ENCODE peak calls at places on chromosome 4, in seven cellular contexts. A is thyroid gland, D is GM10248, P is ascending aorta, E is fibroblast of villous mesenchyme, T is GM13976, O is epithelial cell of esophagus. U is an unnamed sample.
A peak's percentile ranks its signal among the peaks of the same experiment; 100 is the strongest.

GRCh38 chr4:20889901-20890300 is 189.6 kb downstream of the PACRGL start:
- DNase-seq in A (no peak), D (no peak), P (no peak), E (peak; percentile 12), T (no peak), O (no peak), U (no peak)

GRCh38 chr4:27048350-27049100 is 187.9 kb downstream of the STIM2 start:
- DNase-seq in A (no peak), D (peak; percentile 47), P (no peak), E (peak; percentile 32), T (peak; percentile 50), O (peak; percentile 28), U (peak; percentile 32)

GRCh38 chr4:85565761-85566480 is 91.0 kb downstream of the ARHGAP24 start:
- DNase-seq in A (no peak), D (no peak), P (no peak), E (peak; percentile 51), T (no peak), O (no peak), U (no peak)

GRCh38 chr4:40845136-40845910 is 95.6 kb downstream of the NSUN7 start:
- DNase-seq in A (no peak), D (no peak), P (no peak), E (no peak), T (no peak), O (no peak), U (no peak)

GRCh38 chr4:150139297-150139696 is 61.1 kb downstream of the DCLK2 start:
- DNase-seq in A (no peak), D (no peak), P (no peak), E (no peak), T (no peak), O (no peak), U (no peak)

GRCh38 chr4:174358823-174359222 is 75.1 kb downstream of the CEP44 start:
- DNase-seq in A (no peak), D (peak; percentile 48), P (no peak), E (peak; percentile 24), T (peak; percentile 52), O (peak; percentile 87), U (peak; percentile 53)

GRCh38 chr4:177478496-177478895 is 36.3 kb upstream of the AGA start:
- DNase-seq in A (no peak), D (no peak), P (no peak), E (no peak), T (no peak), O (no peak), U (no peak)

GRCh38 chr4:155738548-155738947 is 20.3 kb upstream of the GUCY1B1 start:
- DNase-seq in A (no peak), D (no peak), P (no peak), E (peak; percentile 69), T (no peak), O (no peak), U (no peak)

GRCh38 chr4:10097906-10098769 is 18.5 kb downstream of the WDR1 start:
- DNase-seq in A (no peak), D (no peak), P (no peak), E (no peak), T (no peak), O (no peak), U (no peak)

GRCh38 chr4:40612831-40613230 is 16.8 kb downstream of the RBM47 start:
- DNase-seq in A (no peak), D (no peak), P (no peak), E (no peak), T (no peak), O (no peak), U (no peak)

GRCh38 chr4:73843369-73843768 is 6.9 kb downstream of the CXCL6 start:
- DNase-seq in A (no peak), D (no peak), P (no peak), E (no peak), T (no peak), O (peak; percentile 39), U (no peak)
- TF ChIP-seq CTCF in A (no peak), D (no peak), P (no peak), E (no peak), T (no peak), O (no peak), U (no peak)

DNA sequence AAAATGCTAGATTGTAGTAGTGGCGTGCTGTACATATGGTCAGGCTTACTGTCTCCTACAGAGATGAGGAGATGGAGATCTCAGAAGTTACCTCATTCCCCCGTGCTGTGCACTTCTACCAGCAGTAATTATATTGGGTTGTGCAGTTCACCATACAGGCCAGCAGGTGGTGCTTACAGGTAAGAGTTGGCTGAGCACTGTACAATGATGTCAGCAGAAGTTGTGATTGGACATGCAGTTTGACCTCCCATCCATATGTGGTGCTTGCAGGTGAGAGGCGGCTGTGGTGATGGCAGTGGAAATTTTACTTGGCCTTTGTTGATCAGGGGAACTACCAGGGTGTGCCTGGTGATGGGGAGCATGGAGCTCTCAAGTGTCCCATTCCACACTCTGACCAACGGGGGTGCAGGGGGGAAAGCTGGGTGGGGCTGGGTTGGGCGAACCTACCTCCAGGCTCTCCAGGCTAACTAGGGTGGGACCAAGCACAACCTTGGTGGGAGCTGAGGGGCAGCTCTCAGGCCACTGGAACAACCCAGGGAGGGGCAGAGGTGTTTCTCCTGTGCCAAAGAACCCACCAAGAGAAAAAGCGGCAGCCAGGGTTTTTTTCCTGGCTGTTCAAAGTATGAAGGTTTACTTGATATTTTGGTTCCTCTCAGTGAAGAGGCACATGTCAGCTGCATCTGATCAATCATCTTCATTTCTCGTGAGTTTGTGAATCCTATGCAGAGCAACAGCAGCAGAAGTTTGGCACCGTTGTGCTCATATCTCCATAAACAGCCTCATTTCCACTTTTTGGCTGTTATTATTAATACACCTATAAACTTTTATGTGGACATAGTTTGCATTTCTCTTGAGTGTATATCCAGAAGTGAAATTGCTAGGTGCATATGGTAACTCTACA is 73.8 kb upstream of the FREM3 start:
- DNase-seq in A (peak; percentile 60), D (peak; percentile 35), P (no peak), E (peak; percentile 46), T (peak; percentile 29), O (peak; percentile 74), U (peak; percentile 46)
- TF ChIP-seq CTCF in A (peak; percentile 78), D (peak; percentile 81), P (no peak), E (peak; percentile 73), T (peak; percentile 70), O (peak; percentile 82), U (peak; percentile 62)

GRCh38 chr4:55880652-55881280 is 27.3 kb downstream of the EXOC1 start:
- DNase-seq in A (no peak), D (no peak), P (no peak), E (no peak), T (no peak), O (peak; percentile 48), U (no peak)

GRCh38 chr4:55887594-55887993 is 34.1 kb downstream of the EXOC1 start:
- DNase-seq in A (no peak), D (no peak), P (no peak), E (no peak), T (no peak), O (no peak), U (no peak)

GRCh38 chr4:55879224-55879623 is 25.8 kb downstream of the EXOC1 start:
- DNase-seq in A (no peak), D (no peak), P (no peak), E (no peak), T (no peak), O (no peak), U (no peak)

GRCh38 chr4:55884851-55885219 is 31.4 kb downstream of the EXOC1 start:
- DNase-seq in A (no peak), D (no peak), P (no peak), E (no peak), T (no peak), O (no peak), U (no peak)

GRCh38 chr4:55884093-55884850 is 30.8 kb downstream of the EXOC1 start:
- DNase-seq in A (no peak), D (no peak), P (no peak), E (peak; percentile 17), T (no peak), O (no peak), U (no peak)
- TF ChIP-seq CTCF in A (no peak), D (no peak), P (no peak), E (no peak), T (no peak), O (no peak), U (no peak)

DNA sequence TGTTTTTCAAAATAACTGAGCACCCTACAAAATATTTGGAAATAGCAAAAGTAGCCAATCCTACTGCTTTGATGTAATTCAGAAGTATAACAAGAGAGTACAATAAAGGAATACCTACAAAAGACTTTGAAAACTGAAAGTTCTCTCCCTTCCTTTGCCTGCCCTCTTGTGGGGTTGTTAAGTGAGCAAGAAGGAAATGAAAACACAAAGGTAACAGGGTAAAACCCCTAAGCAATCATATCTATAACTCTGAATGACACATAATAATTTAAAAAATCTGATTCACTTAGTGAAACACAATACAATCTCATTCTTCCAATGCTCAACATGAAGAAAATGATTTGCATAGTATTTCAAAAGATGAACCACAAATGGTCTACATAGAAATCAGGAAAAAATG is 98.2 kb downstream of the FRYL start:
- DNase-seq in A (no peak), D (peak; percentile 39), P (no peak), E (peak; percentile 49), T (peak; percentile 36), O (peak; percentile 69), U (peak; percentile 46)
- TF ChIP-seq CTCF in A (peak; percentile 34), D (peak; percentile 39), P (no peak), E (peak; percentile 48), T (peak; percentile 36), O (peak; percentile 55), U (no peak)

U was measured in GM20000.